ENCODE peak calls at places on chromosome 20, in nine cellular contexts. M is HAP-1; B is AG09309; N is CD4-positive, alpha-beta memory T cell; C is endodermal cell; A is HFF-Myc; T is heart left ventricle; H is CD8-positive, alpha-beta memory T cell; P is pancreas. X is an unnamed sample.

GRCh38 chr20:59055302-59055701 is 12.7 kb upstream of the PRELID3B start:
- DNase-seq in N (no peak), T (no peak), M (no peak), A (no peak), H (no peak), B (no peak), P (no peak), C (no peak), X (peak; percentile 53)

GRCh38 chr20:11799131-11799800 is 118.4 kb upstream of the BTBD3 start:
- DNase-seq in P (no peak), H (no peak), C (no peak), A (no peak), T (no peak), B (no peak), M (no peak), N (no peak), X (no peak)

GRCh38 chr20:17939622-17940446 is 28.8 kb downstream of the SNX5 start:
- DNase-seq in T (no peak), C (peak; percentile 72), P (no peak), H (no peak), M (no peak), B (no peak), N (no peak), A (no peak), X (no peak)

GRCh38 chr20:12592756-12593155 is 416.0 kb upstream of the SPTLC3 start:
- DNase-seq in N (no peak), H (no peak), A (no peak), C (no peak), M (no peak), B (no peak), P (no peak), T (no peak), X (no peak)

GRCh38 chr20:11130554-11131166 is 456.9 kb upstream of the JAG1 start:
- DNase-seq in B (no peak), A (no peak), P (no peak), M (no peak), H (no peak), T (no peak), N (no peak), C (no peak), X (no peak)

GRCh38 chr20:58374906-58375760 is 13.9 kb upstream of the VAPB start:
- DNase-seq in P (no peak), B (no peak), C (peak; percentile 76), M (no peak), H (no peak), T (no peak), N (no peak), A (no peak), X (no peak)

GRCh38 chr20:872855-873520 is 39.5 kb downstream of the FAM110A start:
- DNase-seq in B (no peak), A (no peak), P (no peak), T (no peak), N (no peak), M (peak; percentile 29), H (no peak), C (peak; percentile 87), X (no peak)

GRCh38 chr20:19966840-19967239 is 50.3 kb upstream of the NAA20 start:
- DNase-seq in H (no peak), B (no peak), T (no peak), N (no peak), C (no peak), P (no peak), A (no peak), M (no peak), X (no peak)

GRCh38 chr20:50242863-50243609 is 52.4 kb downstream of the CEBPB start:
- DNase-seq in B (no peak), M (peak; percentile 42), N (no peak), P (peak; percentile 89), C (no peak), T (no peak), A (no peak), H (no peak), X (no peak)

DNA sequence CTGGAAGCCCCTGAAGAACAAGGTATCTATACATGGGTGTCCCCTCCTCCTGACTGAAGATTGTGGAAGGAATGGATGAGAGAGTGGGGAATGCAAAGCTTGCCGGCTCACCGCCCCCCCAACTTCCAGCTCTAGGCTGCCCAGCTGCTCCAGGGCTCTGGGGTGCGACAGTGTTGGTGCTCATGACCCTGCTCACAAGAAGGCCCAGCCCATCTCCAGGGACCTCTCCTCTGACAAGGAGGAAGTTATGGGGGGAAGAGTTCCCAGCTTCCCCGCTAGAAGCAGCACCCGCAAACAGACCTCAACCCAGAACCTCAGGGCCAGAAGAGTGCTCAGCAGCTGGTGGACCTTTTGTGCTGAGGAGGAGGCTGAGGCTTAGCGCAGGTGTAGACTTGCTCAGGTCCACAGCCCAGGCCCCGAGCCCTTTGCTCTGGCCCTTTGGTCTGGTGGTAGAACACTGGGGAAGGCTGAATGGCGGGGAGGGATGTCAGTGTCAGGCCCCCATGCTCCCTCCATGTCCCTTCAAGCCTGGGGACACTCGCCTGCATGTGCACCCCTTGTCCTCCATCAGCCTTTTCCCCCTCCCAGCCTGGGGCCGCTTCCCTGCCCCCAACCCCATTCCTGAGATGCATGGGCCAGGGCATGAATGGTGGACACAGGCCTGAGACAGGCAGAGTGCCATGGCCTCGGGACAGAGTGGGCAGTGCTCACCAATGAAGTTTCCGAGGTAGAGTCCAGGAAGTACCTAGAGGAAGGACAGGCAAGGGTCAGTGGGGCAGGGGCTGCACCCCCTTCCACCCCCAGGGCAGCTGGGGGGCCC is 1.3 kb downstream of the DUSP15 start:
- DNase-seq in B (no peak), A (no peak), N (no peak), M (no peak), T (no peak), P (no peak), C (no peak), H (no peak), X (no peak)
- H3K4me3 ChIP-seq in B (no peak overlapping the region), A (no peak overlapping the region), N (no peak overlapping the region), M (peak overlapping the region; percentile 50), T (peak overlapping the region; percentile 67), P (peak overlapping the region; percentile 78), C (peak overlapping the region; percentile 83), H (no peak overlapping the region), X (no peak overlapping the region)

GRCh38 chr20:62409086-62409853 is 2.2 kb upstream of the CABLES2 start:
- DNase-seq in C (no peak), H (no peak), M (no peak), B (no peak), P (no peak), T (no peak), A (no peak), N (no peak), X (no peak)

GRCh38 chr20:62406635-62407176 is 379 bp downstream of the CABLES2 start:
- DNase-seq in H (no peak), T (no peak), C (no peak), P (no peak), N (no peak), A (no peak), B (no peak), M (no peak), X (no peak)

GRCh38 chr20:62408640-62409039 is 1.6 kb upstream of the CABLES2 start:
- DNase-seq in N (no peak), T (no peak), H (no peak), B (no peak), P (no peak), A (no peak), M (no peak), C (no peak), X (no peak)

GRCh38 chr20:62407221-62407992 is at the start of gene CABLES2:
- DNase-seq in P (peak; percentile 98), H (peak; percentile 84), A (peak; percentile 65), M (peak; percentile 95), C (peak; percentile 96), T (peak; percentile 95), B (peak; percentile 67), N (peak; percentile 94), X (peak; percentile 86)

GRCh38 chr20:62408055-62408454 is 970 bp upstream of the CABLES2 start:
- DNase-seq in N (no peak), C (no peak), H (no peak), B (no peak), T (no peak), M (no peak), A (no peak), P (no peak), X (no peak)
- H3K4me3 ChIP-seq in N (no peak overlapping the region), C (no peak overlapping the region), H (no peak overlapping the region), B (no peak overlapping the region), T (no peak overlapping the region), M (peak overlapping the region; percentile 43), A (no peak overlapping the region), P (no peak overlapping the region), X (no peak overlapping the region)

GRCh38 chr20:2745060-2745910 is 52.7 kb downstream of the EBF4 start:
- DNase-seq in H (no peak), P (no peak), B (no peak), A (no peak), N (no peak), T (no peak), M (no peak), C (peak; percentile 75), X (no peak)

GRCh38 chr20:2748551-2749342 is 51.7 kb downstream of the CPXM1 start:
- DNase-seq in N (no peak), M (no peak), C (peak; percentile 82), P (no peak), B (no peak), H (no peak), T (no peak), A (no peak), X (no peak)

GRCh38 chr20:2747676-2748235 is 52.7 kb downstream of the CPXM1 start:
- DNase-seq in A (no peak), T (peak; percentile 1), B (no peak), C (no peak), M (no peak), N (no peak), P (no peak), H (no peak), X (no peak)

GRCh38 chr20:2746636-2747265 is 53.7 kb downstream of the CPXM1 start:
- DNase-seq in C (no peak), M (no peak), T (no peak), N (no peak), A (no peak), B (no peak), P (no peak), H (no peak), X (no peak)

DNA sequence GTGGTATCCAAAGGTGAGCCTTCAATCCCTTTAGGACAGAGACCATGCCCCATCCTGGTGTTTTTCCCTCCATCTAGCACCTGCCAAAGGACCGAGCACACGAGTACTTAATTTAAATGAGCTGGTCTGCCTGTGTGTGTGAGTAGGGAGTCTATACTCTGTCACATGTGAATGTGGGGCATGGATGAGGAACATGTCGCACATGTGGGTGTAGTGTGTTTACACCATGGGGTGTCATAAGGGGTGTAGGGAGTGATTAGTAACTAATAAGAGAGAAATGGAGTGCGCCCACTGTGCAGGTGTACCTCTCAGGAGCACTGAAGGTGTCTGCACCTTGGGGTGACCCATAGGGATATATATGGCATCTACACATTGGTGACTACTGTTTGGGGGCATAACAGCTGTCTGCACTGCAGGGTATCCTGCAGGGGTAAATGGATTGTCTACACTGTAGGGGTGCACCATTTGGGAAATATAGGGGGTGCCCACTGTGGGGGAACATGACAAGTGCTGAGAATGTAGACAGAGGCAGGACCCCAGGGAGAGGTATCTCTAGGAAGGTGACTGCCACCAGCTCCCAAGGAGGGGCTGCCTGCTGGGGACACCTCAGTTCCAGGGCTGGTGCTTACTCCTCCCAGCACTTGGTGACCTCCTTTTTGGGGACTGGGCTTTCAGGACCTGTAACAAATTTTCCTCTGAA is 53.5 kb downstream of the EBF4 start:
- DNase-seq in A (no peak), N (no peak), C (no peak), P (no peak), T (no peak), B (no peak), H (no peak), M (no peak), X (no peak)
- H3K4me3 ChIP-seq in A (no peak overlapping the region), N (no peak overlapping the region), C (no peak overlapping the region), P (no peak overlapping the region), T (no peak overlapping the region), B (no peak overlapping the region), H (no peak overlapping the region), M (no peak overlapping the region), X (no peak overlapping the region)

GRCh38 chr20:64077094-64077493 is 2.2 kb downstream of the RGS19 start:
- DNase-seq in A (no peak), C (no peak), M (no peak), N (peak; percentile 51), H (peak; percentile 23), T (no peak), P (no peak), B (no peak), X (peak; percentile 76)
- H3K4me3 ChIP-seq in A (no peak overlapping the region), C (no peak overlapping the region), M (no peak overlapping the region), N (peak overlapping the region; percentile 97), H (peak overlapping the region; percentile 81), T (peak overlapping the region; percentile 82), P (peak overlapping the region; percentile 83), B (no peak overlapping the region), X (peak overlapping the region; percentile 78)

X was measured in CD4-positive, CD25-positive, alpha-beta regulatory T cell.